ENCODE peak calls at places on chromosome 11, in ten cellular contexts. I is mesenchymal stem cell; U is iris pigment epithelial cell; F is cardiac muscle cell; R is CD8-positive, alpha-beta memory T cell; M is A673; T is stromal cell of bone marrow; H is stimulated activated CD4-positive, alpha-beta T cell treated with anti-CD3 and anti-CD28 coated beads, Interleukin-15, amount 100 ng/mL, for 24 hours; O is posterior cingulate gyrus; X is NCI-H2029. L is an unnamed sample.

GRCh38 chr11:114147389-114148382 is 88.2 kb downstream of the ZBTB16 start:
- DNase-seq in I (peak; percentile 38), U (peak; percentile 93), X (no peak), F (peak; percentile 30), M (peak; percentile 96), O (no peak), T (no peak), R (no peak), H (no peak), L (no peak)

GRCh38 chr11:118533769-118534729 is 3.1 kb downstream of the TMEM25 start:
- DNase-seq in M (no peak), R (no peak), U (no peak), F (no peak), O (peak; percentile 30), H (no peak), T (no peak), X (no peak), I (no peak), L (no peak)

GRCh38 chr11:121634889-121635288 is 182.1 kb upstream of the SORL1-AS1 start:
- DNase-seq in I (peak; percentile 76), X (no peak), R (no peak), O (no peak), H (no peak), T (peak; percentile 81), U (peak; percentile 96), M (peak; percentile 28), F (no peak), L (no peak)

GRCh38 chr11:13277719-13278619 is at the start of gene BMAL1:
- DNase-seq in X (no peak), R (peak; percentile 47), U (peak; percentile 26), M (peak; percentile 19), H (peak; percentile 69), F (no peak), I (peak; percentile 36), T (no peak), O (peak; percentile 24), L (peak; percentile 39)

GRCh38 chr11:60887531-60887930 is 18.9 kb downstream of the PRPF19 start:
- DNase-seq in X (peak; percentile 74), M (peak; percentile 40), F (peak; percentile 55), I (peak; percentile 63), T (no peak), H (peak; percentile 34), R (no peak), O (no peak), U (peak; percentile 62), L (peak; percentile 60)

GRCh38 chr11:12287009-12287373 is 90.4 kb upstream of the PARVA start:
- DNase-seq in I (peak; percentile 97), F (no peak), O (no peak), R (no peak), U (peak; percentile 97), T (peak; percentile 92), X (no peak), H (no peak), M (peak; percentile 73), L (no peak)

GRCh38 chr11:46391186-46391577 is 394 bp downstream of the CHRM4 start:
- DNase-seq in M (no peak), F (no peak), X (no peak), H (no peak), T (no peak), U (no peak), O (no peak), I (no peak), R (no peak), L (no peak)

GRCh38 chr11:16881074-16881709 is 133.0 kb downstream of the PLEKHA7 start:
- DNase-seq in M (peak; percentile 34), R (no peak), H (no peak), F (peak; percentile 52), O (peak; percentile 16), T (peak; percentile 31), X (peak; percentile 66), U (peak; percentile 55), I (no peak), L (peak; percentile 22)

GRCh38 chr11:33640730-33641371 is 59.8 kb downstream of the C11orf91 start:
- DNase-seq in M (no peak), T (no peak), U (no peak), O (no peak), R (no peak), H (no peak), X (no peak), I (no peak), F (no peak), L (no peak)

L was measured in WTC11.